ENCODE peak calls at places on chromosomes 16 and 17, in ten cellular contexts. P is GM20000, A is T-helper 1 cell, R is foreskin fibroblast, B is RPMI7951, U is HL-60, O is MM.1S, T is NCI-H2081, J is spleen, S is NCI-H1105. Q is an unnamed sample.

GRCh38 chr16:23124315-23124714 is 24.9 kb downstream of the USP31 start:
- DNase-seq in P (no peak), A (no peak), R (peak), B (peak), U (no peak), O (no peak), T (no peak), J (no peak), S (no peak), Q (no peak)

GRCh38 chr17:63537001-63537400 is 13.3 kb upstream of the DCAF7 start:
- DNase-seq in P (no peak), A (no peak), R (no peak), B (peak), U (no peak), O (no peak), T (no peak), J (no peak), S (no peak), Q (no peak)

GRCh38 chr17:48647103-48647963 is 21.2 kb upstream of the HOXB9 start:
- DNase-seq in P (peak), A (no peak), R (no peak), B (peak), U (no peak), O (peak), T (no peak), J (no peak), S (no peak), Q (no peak)

GRCh38 chr16:73064227-73064995 is 16.5 kb upstream of the ZFHX3 start:
- DNase-seq in P (no peak), A (no peak), R (peak), B (peak), U (peak), O (no peak), T (no peak), J (no peak), S (no peak), Q (no peak)

GRCh38 chr16:4172070-4172469 is 55.8 kb upstream of the ADCY9 start:
- DNase-seq in P (no peak), A (no peak), R (peak), B (no peak), U (no peak), O (no peak), T (no peak), J (no peak), S (no peak), Q (no peak)

GRCh38 chr17:56367381-56367780 is 214.1 kb downstream of the ANKFN1 start:
- DNase-seq in P (no peak), A (no peak), R (no peak), B (peak), U (no peak), O (no peak), T (no peak), J (no peak), S (no peak), Q (no peak)

GRCh38 chr17:50297407-50297865 is 23.2 kb downstream of the TMEM92 start:
- DNase-seq in P (peak), A (peak), R (peak), B (peak), U (peak), O (peak), T (peak), J (peak), S (peak), Q (peak)

GRCh38 chr17:8300629-8301242 is 5.5 kb upstream of the SLC25A35 start:
- DNase-seq in P (peak), A (peak), R (peak), B (peak), U (peak), O (peak), T (peak), J (peak), S (peak), Q (no peak)

GRCh38 chr17:38747385-38748328 is 479 bp downstream of the PCGF2 start:
- DNase-seq in P (peak), A (no peak), R (no peak), B (no peak), U (no peak), O (no peak), T (peak), J (no peak), S (no peak), Q (no peak)

GRCh38 chr17:47604268-47604927 is 45.3 kb upstream of the KPNB1 start:
- DNase-seq in P (no peak), A (no peak), R (no peak), B (no peak), U (no peak), O (peak), T (peak), J (no peak), S (peak), Q (peak)

GRCh38 chr17:37121616-37122015 is 172.9 kb downstream of the AATF start:
- DNase-seq in P (no peak), A (no peak), R (no peak), B (no peak), U (no peak), O (no peak), T (no peak), J (no peak), S (no peak), Q (no peak)

GRCh38 chr17:7579001-7579838 is at the start of gene CD68:
- DNase-seq in P (peak), A (no peak), R (peak), B (peak), U (peak), O (peak), T (peak), J (no peak), S (peak), Q (no peak)

GRCh38 chr17:39661044-39661406 is 4.1 kb upstream of the TCAP start:
- DNase-seq in P (no peak), A (no peak), R (no peak), B (no peak), U (no peak), O (no peak), T (no peak), J (peak), S (no peak), Q (no peak)

GRCh38 chr16:65119905-65120341 is 1.9 kb downstream of the CDH11 start:
- DNase-seq in P (no peak), A (no peak), R (peak), B (no peak), U (no peak), O (no peak), T (no peak), J (no peak), S (no peak), Q (no peak)

GRCh38 chr17:81034168-81034777 is 678 bp upstream of the BAIAP2 start:
- DNase-seq in P (no peak), A (no peak), R (no peak), B (no peak), U (no peak), O (no peak), T (no peak), J (no peak), S (no peak), Q (no peak)

GRCh38 chr17:34726536-34727384 is 147.4 kb downstream of the TMEM132E start:
- DNase-seq in P (no peak), A (no peak), R (no peak), B (peak), U (no peak), O (no peak), T (no peak), J (no peak), S (no peak), Q (no peak)

GRCh38 chr17:68290268-68290954 is 516 bp downstream of the SLC16A6 start:
- DNase-seq in P (peak), A (peak), R (no peak), B (no peak), U (peak), O (peak), T (no peak), J (peak), S (peak), Q (no peak)

GRCh38 chr17:45868276-45868675 is 23.6 kb downstream of the SPPL2C start:
- DNase-seq in P (no peak), A (no peak), R (no peak), B (no peak), U (no peak), O (no peak), T (no peak), J (no peak), S (no peak), Q (no peak)

GRCh38 chr17:39144414-39144813 is 7.0 kb downstream of the PLXDC1 start:
- DNase-seq in P (no peak), A (no peak), R (peak), B (peak), U (no peak), O (no peak), T (peak), J (no peak), S (peak), Q (peak)

GRCh38 chr17:75645889-75646625 is 12.8 kb downstream of the SMIM5 start:
- DNase-seq in P (peak), A (no peak), R (no peak), B (no peak), U (peak), O (peak), T (peak), J (peak), S (no peak), Q (peak)

GRCh38 chr17:31093866-31094599 is 744 bp upstream of the NF1 start:
- DNase-seq in P (no peak), A (no peak), R (no peak), B (no peak), U (no peak), O (no peak), T (no peak), J (no peak), S (no peak), Q (no peak)

GRCh38 chr17:50459081-50459676 is 9.5 kb downstream of the CHAD start:
- DNase-seq in P (no peak), A (no peak), R (no peak), B (peak), U (no peak), O (no peak), T (no peak), J (no peak), S (no peak), Q (peak)

GRCh38 chr16:19185510-19185851 is 17.4 kb downstream of the SYT17 start:
- DNase-seq in P (no peak), A (no peak), R (no peak), B (no peak), U (no peak), O (no peak), T (no peak), J (no peak), S (no peak), Q (no peak)

GRCh38 chr17:78999056-78999768 is 10.4 kb downstream of the CANT1 start:
- DNase-seq in P (no peak), A (no peak), R (no peak), B (no peak), U (no peak), O (no peak), T (no peak), J (no peak), S (no peak), Q (no peak)

GRCh38 chr17:78367193-78367592 is 7.3 kb upstream of the SOCS3 start:
- DNase-seq in P (no peak), A (no peak), R (no peak), B (no peak), U (no peak), O (no peak), T (no peak), J (no peak), S (no peak), Q (no peak)

GRCh38 chr16:56233795-56234566 is 42.7 kb downstream of the GNAO1 start:
- DNase-seq in P (no peak), A (no peak), R (no peak), B (peak), U (no peak), O (no peak), T (no peak), J (no peak), S (no peak), Q (no peak)